ENCODE peak calls at places on chromosomes 2 and 18, in five cellular contexts. A is IMR-90, R is K562, U is GM12878, Q is SK-N-SH. E is an unnamed sample.

GRCh38 chr18:9792565-9793226 is 84.6 kb downstream of the RAB31 start:
- DNase-seq in Q (peak; percentile 51), U (no peak), R (peak; percentile 71), A (no peak), E (peak; percentile 27)

GRCh38 chr18:7603259-7604000 is 36.3 kb downstream of the PTPRM start:
- DNase-seq in U (no peak), Q (no peak), A (no peak), R (no peak), E (no peak)

GRCh38 chr18:69659142-69659651 is 258.5 kb downstream of the DOK6 start:
- DNase-seq in Q (peak; percentile 26), R (no peak), U (no peak), A (no peak), E (no peak)

GRCh38 chr18:68177807-68178702 is 536.9 kb downstream of the TMX3 start:
- DNase-seq in Q (peak; percentile 2), R (no peak), U (no peak), A (peak; percentile 99), E (no peak)

GRCh38 chr2:48566582-48566981 is 36.6 kb downstream of the STON1 start:
- DNase-seq in A (peak; percentile 17), U (no peak), R (no peak), Q (no peak), E (peak; percentile 47)

GRCh38 chr18:24368749-24369148 is 28.9 kb downstream of the OSBPL1A start:
- DNase-seq in Q (no peak), U (no peak), A (peak; percentile 20), R (no peak), E (no peak)

GRCh38 chr2:129253461-129253812 is 726.0 kb upstream of the RAB6C start:
- DNase-seq in Q (peak; percentile 18), A (no peak), U (no peak), R (peak; percentile 12), E (peak; percentile 8)

GRCh38 chr18:22293417-22293816 is 124.0 kb downstream of the GATA6 start:
- DNase-seq in A (no peak), Q (no peak), R (no peak), U (no peak), E (no peak)

GRCh38 chr2:234690569-234691225 is 193.8 kb upstream of the ARL4C start:
- DNase-seq in A (peak; percentile 58), Q (peak; percentile 33), U (no peak), R (no peak), E (no peak)

GRCh38 chr18:38464024-38464423 is 898.4 kb upstream of the CELF4 start:
- DNase-seq in U (no peak), A (no peak), R (no peak), Q (no peak), E (no peak)

GRCh38 chr2:72991980-72992733 is 74.8 kb downstream of the EMX1 start:
- DNase-seq in A (no peak), Q (no peak), U (no peak), R (no peak), E (no peak)

GRCh38 chr2:70300771-70301343 is 1.0 kb downstream of the FAM136A start:
- DNase-seq in Q (no peak), A (no peak), U (no peak), R (no peak), E (no peak)

GRCh38 chr2:169664600-169664977 is 29.6 kb downstream of the CFAP210 start:
- DNase-seq in A (peak; percentile 15), Q (no peak), U (no peak), R (no peak), E (no peak)

GRCh38 chr2:176584333-176584732 is 315.1 kb downstream of the MTX2 start:
- DNase-seq in U (no peak), Q (no peak), R (no peak), A (peak; percentile 66), E (peak; percentile 8)
- TF ChIP-seq RCOR1 in U (no peak), Q (no peak), R (no peak), A (no peak), E (no peak)

DNA sequence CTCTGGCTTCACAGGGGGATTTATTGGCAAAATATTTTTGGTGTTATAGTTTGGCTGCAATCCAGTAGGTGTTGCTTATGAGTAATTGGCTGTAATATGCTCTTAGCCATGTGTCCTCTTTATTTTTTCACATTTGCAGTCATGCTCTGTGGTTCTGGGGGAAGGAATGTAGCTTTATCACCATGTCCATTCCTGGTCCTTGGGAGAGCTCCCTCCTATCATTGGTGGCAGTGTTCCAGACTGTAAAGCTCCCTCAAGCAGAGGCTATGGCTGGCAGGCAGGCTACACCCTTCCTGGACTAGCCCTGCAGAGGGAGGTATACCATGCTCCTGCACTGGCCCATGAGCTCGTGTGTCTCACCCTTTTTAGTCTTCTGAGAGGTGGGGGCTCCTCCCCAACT is 120.0 kb upstream of the FSIP2 start:
- DNase-seq in R (no peak), U (no peak), A (no peak), Q (no peak), E (no peak)
- TF ChIP-seq RCOR1 in R (no peak), U (no peak), A (no peak), Q (no peak), E (no peak)

GRCh38 chr18:3875376-3875775 is 425.4 kb downstream of the TGIF1 start:
- DNase-seq in Q (no peak), R (no peak), A (no peak), U (no peak), E (no peak)

GRCh38 chr18:3875961-3876360 is 426.0 kb downstream of the TGIF1 start:
- DNase-seq in A (no peak), U (no peak), Q (no peak), R (no peak), E (no peak)

GRCh38 chr18:3877678-3878077 is 427.7 kb downstream of the TGIF1 start:
- DNase-seq in Q (no peak), U (no peak), R (no peak), A (peak; percentile 27), E (peak; percentile 2)

GRCh38 chr18:3879114-3879835 is 429.3 kb downstream of the TGIF1 start:
- DNase-seq in R (no peak), Q (no peak), U (no peak), A (no peak), E (no peak)

DNA sequence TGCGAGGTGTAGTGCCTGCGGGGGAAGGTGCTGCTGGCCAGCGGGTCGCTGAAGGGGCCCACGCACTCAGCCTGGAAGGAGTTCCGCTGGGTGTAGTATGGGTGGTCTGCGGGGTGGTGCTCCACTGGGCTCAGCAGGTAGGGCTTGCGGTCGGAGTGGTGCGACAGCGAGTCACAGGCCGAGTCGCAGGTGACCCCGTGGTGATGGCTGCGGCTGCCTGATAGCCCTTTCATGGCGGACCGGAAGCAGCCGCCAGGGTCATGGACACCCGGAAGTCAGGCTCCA is 429.8 kb downstream of the TGIF1 start:
- DNase-seq in A (no peak), Q (no peak), U (no peak), R (no peak), E (no peak)
- TF ChIP-seq RCOR1 in A (no peak), Q (no peak), U (no peak), R (no peak), E (no peak)

GRCh38 chr2:153455856-153456255 is 22.7 kb downstream of the RPRM start:
- DNase-seq in Q (no peak), A (no peak), R (no peak), U (no peak), E (no peak)
- TF ChIP-seq RCOR1 in Q (no peak), A (no peak), R (no peak), U (no peak), E (no peak)

GRCh38 chr18:34611904-34612303 is 98.2 kb upstream of the DTNA start:
- DNase-seq in R (no peak), Q (no peak), U (no peak), A (no peak), E (no peak)
- TF ChIP-seq RCOR1 in R (no peak), Q (no peak), U (no peak), A (no peak), E (no peak)

DNA sequence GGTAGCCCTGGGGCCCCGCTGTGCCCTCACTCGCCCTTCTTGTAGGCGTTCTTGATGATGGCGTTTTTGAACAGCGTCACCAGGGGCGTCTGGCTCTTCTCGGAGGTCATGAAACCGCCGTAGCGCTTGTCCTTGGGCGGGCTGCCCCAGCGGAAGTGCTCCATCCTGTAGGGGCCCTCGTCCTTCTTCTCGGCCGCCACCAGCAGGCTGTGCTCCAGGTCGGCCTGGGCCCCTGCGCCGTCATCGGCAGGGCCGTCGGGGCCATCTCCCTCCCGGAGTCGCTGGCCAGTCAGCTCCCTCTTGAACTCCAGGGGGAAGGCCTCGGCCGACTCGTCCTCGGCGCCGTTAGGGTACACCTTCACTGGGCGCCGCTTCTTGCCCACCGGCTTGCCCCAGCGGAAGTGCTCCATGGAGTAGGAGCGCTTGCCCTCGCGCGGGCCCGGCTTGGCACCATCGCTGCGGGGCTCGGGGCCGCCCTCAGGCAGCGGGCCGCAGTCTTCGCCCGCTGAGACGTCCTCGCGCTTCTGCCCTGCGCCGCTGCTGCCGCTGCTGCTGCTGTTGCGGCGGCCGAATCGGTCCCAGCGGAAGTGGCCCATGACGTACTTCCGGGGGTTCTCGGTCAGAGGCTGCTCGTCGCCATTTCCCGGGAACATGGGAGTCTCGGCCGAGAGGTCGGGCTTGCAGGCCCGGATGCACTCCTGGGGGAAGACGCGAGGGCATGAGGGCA is 7.2 kb downstream of the POMC start:
- DNase-seq in Q (no peak), A (peak; percentile 4), R (no peak), U (no peak), E (no peak)
- TF ChIP-seq RCOR1 in Q (no peak), A (no peak), R (no peak), U (no peak), E (no peak)

DNA sequence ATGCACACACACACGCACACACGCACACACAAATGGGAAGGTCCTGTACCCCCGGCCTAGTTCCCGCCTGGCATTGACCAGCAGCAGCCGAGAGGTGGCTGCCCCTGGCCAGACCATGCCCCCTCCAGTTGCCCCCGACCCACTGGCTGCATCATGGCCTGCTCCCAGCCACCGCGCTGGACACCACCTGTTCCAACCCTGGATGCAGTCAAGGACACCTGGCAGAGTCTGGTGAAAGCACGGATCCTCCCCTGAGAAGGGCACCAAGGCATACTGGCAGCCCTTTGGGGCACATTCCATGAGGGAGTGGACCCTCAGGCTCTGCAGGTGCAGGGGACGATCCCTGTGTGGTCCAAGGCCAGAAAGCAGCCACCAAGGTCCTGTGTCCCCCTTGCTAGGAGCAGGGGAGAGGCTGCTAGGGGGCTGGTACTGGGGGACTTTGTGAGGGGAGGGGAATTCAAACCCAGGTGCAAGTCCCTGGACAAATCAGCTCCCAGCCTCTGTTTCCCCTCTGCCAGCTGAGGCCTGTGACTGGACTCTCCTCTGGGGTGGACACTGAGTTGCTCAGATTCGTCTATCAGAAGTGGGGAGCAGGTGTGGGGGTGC is 3.4 kb downstream of the ESPNL start:
- DNase-seq in U (no peak), Q (no peak), R (no peak), A (no peak), E (no peak)
- TF ChIP-seq RCOR1 in U (no peak), Q (no peak), R (no peak), A (no peak), E (no peak)

GRCh38 chr2:142321706-142322280 is 191.0 kb upstream of the LRP1B start:
- DNase-seq in A (no peak), R (no peak), U (no peak), Q (no peak), E (no peak)
- TF ChIP-seq RCOR1 in A (no peak), R (no peak), U (no peak), Q (no peak), E (no peak)

GRCh38 chr2:127674241-127675209 is 805 bp downstream of the LIMS2 start:
- DNase-seq in A (no peak), R (peak; percentile 55), U (no peak), Q (peak; percentile 85), E (peak; percentile 41)
- TF ChIP-seq RCOR1 in A (no peak), R (no peak), U (no peak), Q (no peak), E (no peak)

E was measured in A549.